ENCODE peak calls at places on chromosome 21, in four cellular contexts. A is H1, S is GM12878, F is K562. L is an unnamed sample.

GRCh38 chr21:34852438-34852837 is 183.6 kb downstream of the CLIC6 start:
- DNase-seq in A (no peak), F (no peak), S (no peak), L (no peak)

GRCh38 chr21:26515257-26515656 is 57.8 kb downstream of the CYYR1 start:
- DNase-seq in S (no peak), A (no peak), F (no peak), L (no peak)

GRCh38 chr21:43893536-43894205 is 28.6 kb downstream of the AGPAT3 start:
- DNase-seq in S (no peak), F (no peak), A (no peak), L (no peak)

GRCh38 chr21:40176732-40177131 is 309.5 kb downstream of the PCP4 start:
- DNase-seq in F (no peak), A (no peak), S (no peak), L (peak)

GRCh38 chr21:29271927-29272333 is 26.8 kb upstream of the BACH1 start:
- DNase-seq in S (no peak), A (no peak), F (no peak), L (no peak)

GRCh38 chr21:34935868-34936267 is 113.2 kb downstream of the RUNX1 start:
- DNase-seq in F (no peak), A (no peak), S (no peak), L (no peak)

GRCh38 chr21:40603774-40604173 is 243.2 kb downstream of the DSCAM start:
- DNase-seq in F (no peak), S (no peak), A (no peak), L (no peak)

GRCh38 chr21:19468981-19469715 is 1065.6 kb upstream of the TMPRSS15 start:
- DNase-seq in F (no peak), S (no peak), A (no peak), L (no peak)

GRCh38 chr21:20377250-20377649 is 621.0 kb upstream of the NCAM2 start:
- DNase-seq in A (no peak), S (no peak), F (no peak), L (no peak)

GRCh38 chr21:44057960-44058651 is 46.0 kb downstream of the TRAPPC10 start:
- DNase-seq in S (no peak), F (no peak), A (no peak), L (no peak)

GRCh38 chr21:39079617-39080016 is 103.6 kb downstream of the PSMG1 start:
- DNase-seq in S (no peak), A (no peak), F (no peak), L (no peak)

GRCh38 chr21:33364830-33365229 is 38.4 kb upstream of the IFNGR2 start:
- DNase-seq in A (no peak), S (no peak), F (no peak), L (no peak)

GRCh38 chr21:18138507-18138906 is 106.1 kb upstream of the CHODL start:
- DNase-seq in S (no peak), F (no peak), A (no peak), L (no peak)
- TF ChIP-seq USF2 in S (no peak), F (no peak), A (no peak), L (no peak)

GRCh38 chr21:15839026-15839425 is 109.2 kb downstream of the USP25 start:
- DNase-seq in F (no peak), A (no peak), S (no peak), L (no peak)
- TF ChIP-seq NRF1 in F (no peak), A (no peak), S (no peak), L (no peak)

GRCh38 chr21:42096593-42096992 is 25.5 kb downstream of the UMODL1 start:
- DNase-seq in F (no peak), A (no peak), S (no peak), L (no peak)

GRCh38 chr21:42097274-42097673 is 26.2 kb downstream of the UMODL1 start:
- DNase-seq in F (no peak), A (no peak), S (no peak), L (no peak)

GRCh38 chr21:42095581-42095980 is 24.5 kb downstream of the UMODL1 start:
- DNase-seq in F (no peak), A (no peak), S (no peak), L (no peak)

GRCh38 chr21:42098957-42099547 is 27.9 kb downstream of the UMODL1 start:
- DNase-seq in S (no peak), F (no peak), A (no peak), L (no peak)

DNA sequence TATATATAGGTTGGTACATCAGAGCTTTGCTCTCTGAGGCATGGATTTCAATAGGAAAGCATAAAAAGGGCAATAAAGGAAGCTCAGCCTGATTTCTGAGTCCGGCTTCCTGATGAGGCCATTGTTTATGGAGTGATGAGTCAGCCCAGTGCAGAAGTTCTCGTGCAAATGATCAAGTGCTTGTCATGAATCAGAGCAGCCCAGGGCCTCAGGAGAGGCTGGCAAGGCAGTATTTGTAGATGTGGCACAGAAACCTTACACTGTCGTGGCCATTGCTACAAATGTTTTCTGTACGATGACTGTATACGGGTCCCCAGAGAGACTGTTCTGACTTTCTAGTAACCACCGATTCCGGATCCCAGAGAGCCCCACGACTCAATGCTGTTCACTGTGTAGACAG is 26.7 kb downstream of the UMODL1 start:
- DNase-seq in A (no peak), F (no peak), S (no peak), L (no peak)
- TF ChIP-seq YY1 in A (no peak), F (no peak), S (no peak), L (peak)

DNA sequence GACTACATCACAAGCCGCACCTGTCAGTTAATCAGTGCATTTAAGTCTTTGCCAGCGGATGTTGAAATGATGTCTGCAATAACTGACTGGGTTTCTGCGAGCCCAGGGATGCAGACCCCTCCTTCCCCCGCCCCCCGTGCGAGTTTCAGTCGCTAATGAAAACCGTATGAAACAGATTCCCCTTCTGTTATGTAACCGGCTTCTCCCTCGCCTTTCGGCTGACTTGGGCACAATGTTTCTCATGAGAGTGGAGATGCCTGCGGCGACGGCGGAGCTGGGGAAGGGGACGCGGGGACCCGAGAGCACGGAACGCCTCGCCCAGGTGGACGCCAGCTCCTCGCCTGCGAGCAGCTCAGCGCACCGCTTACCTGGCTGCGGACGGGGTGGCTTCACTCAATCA is 741 bp downstream of the KCNJ6 start:
- DNase-seq in A (peak), F (no peak), S (no peak), L (peak)
- TF ChIP-seq USF2 in A (no peak), F (no peak), S (no peak), L (no peak)

DNA sequence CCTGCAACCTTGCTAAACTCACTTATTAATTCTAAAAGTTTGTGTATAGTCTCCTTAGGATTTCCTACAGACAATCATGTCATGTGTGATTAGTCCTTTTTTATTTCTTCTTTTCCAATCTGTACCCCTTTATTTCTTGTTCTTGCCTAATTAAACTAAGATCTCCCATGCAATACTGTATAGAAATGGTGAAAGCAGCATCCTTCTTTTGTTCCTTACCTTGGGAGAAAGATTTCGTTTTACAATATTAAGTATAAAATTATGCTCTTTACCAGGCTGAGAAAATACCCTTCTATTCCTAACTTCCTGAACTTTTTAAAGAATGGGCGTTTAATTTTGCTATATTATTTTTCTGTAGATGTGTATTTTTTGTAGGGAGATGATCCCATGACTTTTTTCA is 7.6 kb upstream of the COL18A1 start:
- DNase-seq in S (no peak), A (no peak), F (no peak), L (no peak)
- TF ChIP-seq NRF1 in S (no peak), A (no peak), F (no peak), L (no peak)

GRCh38 chr21:31730687-31731111 is 1.2 kb downstream of the SCAF4 start:
- DNase-seq in F (peak), A (peak), S (no peak), L (no peak)
- TF ChIP-seq YY1 in F (no peak), A (peak), S (no peak), L (no peak)

GRCh38 chr21:31656199-31657095 is 3.0 kb upstream of the SOD1 start:
- DNase-seq in A (no peak), S (no peak), F (no peak), L (no peak)
- TF ChIP-seq USF2 in A (no peak), S (no peak), F (no peak), L (no peak)

DNA sequence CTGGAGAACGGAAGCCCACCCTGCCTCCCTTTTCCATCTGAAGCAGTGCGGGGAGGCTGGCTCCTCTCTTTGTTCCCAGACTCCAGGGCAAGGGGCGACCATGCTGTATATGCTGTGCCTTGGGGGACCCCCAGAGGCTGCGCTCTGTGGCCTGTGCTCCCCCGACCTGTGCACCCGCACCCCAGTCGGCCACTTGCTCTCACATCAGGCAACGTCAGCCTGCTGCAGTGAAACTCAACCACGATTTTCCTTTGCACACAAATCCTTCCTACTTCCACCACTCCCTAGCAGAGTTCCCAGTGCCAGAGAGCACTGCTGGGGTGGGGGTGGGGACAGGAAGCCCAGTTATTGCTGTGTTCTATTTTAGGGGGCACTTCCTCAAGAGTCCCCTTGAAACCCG is 52.5 kb downstream of the SIM2 start:
- DNase-seq in A (no peak), S (no peak), F (no peak), L (no peak)
- TF ChIP-seq NRF1 in A (no peak), S (no peak), F (no peak), L (no peak)

DNA sequence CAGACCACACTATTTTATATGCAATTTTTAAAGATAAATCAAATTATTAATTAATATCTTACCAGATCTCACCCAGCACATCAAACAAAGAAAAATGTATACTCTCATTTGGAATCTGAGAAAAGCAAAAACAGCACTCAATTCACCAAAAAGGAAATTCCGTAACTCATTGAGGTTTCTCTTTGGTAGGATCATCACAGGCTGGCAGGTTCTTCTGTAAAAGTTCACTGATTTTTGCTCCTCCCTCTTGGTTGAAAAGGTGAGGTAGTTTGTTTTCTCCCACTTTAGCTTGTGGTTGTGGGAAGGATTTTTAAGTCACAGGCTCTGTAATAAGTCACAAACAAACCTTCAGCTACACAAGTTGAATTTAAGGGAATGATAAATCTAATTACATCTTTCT is at the start of gene LIPI:
- DNase-seq in F (no peak), A (no peak), S (no peak), L (no peak)
- TF ChIP-seq YY1 in F (no peak), A (no peak), S (no peak), L (no peak)

GRCh38 chr21:45456836-45457160 is 51.8 kb downstream of the COL18A1 start:
- DNase-seq in S (no peak), F (no peak), A (no peak), L (no peak)
- TF ChIP-seq USF2 in S (no peak), F (no peak), A (no peak), L (no peak)

L was measured in SK-N-SH.